ENCODE peak calls at places on chromosome 20, in four cellular contexts. One of them, this sample, is unnamed.

GRCh38 chr20:18087054-18087453 is 29.3 kb upstream of the OVOL2 start:
- DNase-seq in AG04450: no peak
- DNase-seq in AG09309: no peak
- DNase-seq in GM20000: no peak
- DNase-seq in this sample: no peak

GRCh38 chr20:438581-439469 is 23.5 kb downstream of the TBC1D20 start:
- DNase-seq in AG04450: no peak
- DNase-seq in AG09309: no peak
- DNase-seq in GM20000: no peak
- DNase-seq in this sample: no peak

GRCh38 chr20:1182136-1182535 is 2.6 kb downstream of the TMEM74B start:
- DNase-seq in AG04450: no peak
- DNase-seq in AG09309: no peak
- DNase-seq in GM20000: no peak
- DNase-seq in this sample: no peak

GRCh38 chr20:32961956-32962517 is 42.2 kb downstream of the SUN5 start:
- DNase-seq in AG04450: no peak
- DNase-seq in AG09309: no peak
- DNase-seq in GM20000: no peak
- DNase-seq in this sample: no peak

GRCh38 chr20:37406010-37406998 is 60.4 kb downstream of the SRC start:
- DNase-seq in AG04450: no peak
- DNase-seq in AG09309: no peak
- DNase-seq in GM20000: peak
- DNase-seq in this sample: no peak

GRCh38 chr20:35674921-35675320 is 10.2 kb upstream of the CPNE1 start:
- DNase-seq in AG04450: no peak
- DNase-seq in AG09309: no peak
- DNase-seq in GM20000: no peak
- DNase-seq in this sample: no peak

GRCh38 chr20:21064924-21065323 is 41.2 kb downstream of the LINC00237 start:
- DNase-seq in AG04450: no peak
- DNase-seq in AG09309: no peak
- DNase-seq in GM20000: no peak
- DNase-seq in this sample: no peak

GRCh38 chr20:48631114-48632016 is 196.4 kb downstream of the PREX1 start:
- DNase-seq in AG04450: no peak
- DNase-seq in AG09309: no peak
- DNase-seq in GM20000: no peak
- DNase-seq in this sample: no peak

GRCh38 chr20:7841291-7841966 is 98.8 kb downstream of the HAO1 start:
- DNase-seq in AG04450: peak
- DNase-seq in AG09309: peak
- DNase-seq in GM20000: no peak
- DNase-seq in this sample: peak

GRCh38 chr20:1391640-1392442 is 1.0 kb downstream of the FKBP1A start:
- DNase-seq in AG04450: no peak
- DNase-seq in AG09309: no peak
- DNase-seq in GM20000: no peak
- DNase-seq in this sample: no peak

GRCh38 chr20:21505161-21505809 is 8.6 kb downstream of the NKX2-2 start:
- DNase-seq in AG04450: no peak
- DNase-seq in AG09309: no peak
- DNase-seq in GM20000: peak
- DNase-seq in this sample: no peak

GRCh38 chr20:52193886-52194545 is 2.4 kb upstream of the ZFP64 start:
- DNase-seq in AG04450: no peak
- DNase-seq in AG09309: no peak
- DNase-seq in GM20000: no peak
- DNase-seq in this sample: no peak

GRCh38 chr20:19615629-19616028 is 142.4 kb upstream of the RIN2 start:
- DNase-seq in AG04450: no peak
- DNase-seq in AG09309: no peak
- DNase-seq in GM20000: no peak
- DNase-seq in this sample: no peak

GRCh38 chr20:41245086-41245707 is 72.3 kb downstream of the ZHX3 start:
- DNase-seq in AG04450: no peak
- DNase-seq in AG09309: no peak
- DNase-seq in GM20000: no peak
- DNase-seq in this sample: no peak

GRCh38 chr20:63517376-63518309 is 2.9 kb upstream of the PPDPF start:
- DNase-seq in AG04450: no peak
- DNase-seq in AG09309: no peak
- DNase-seq in GM20000: no peak
- DNase-seq in this sample: no peak

GRCh38 chr20:9919271-9920014 is 80.6 kb upstream of the PAK5 start:
- DNase-seq in AG04450: no peak
- DNase-seq in AG09309: no peak
- DNase-seq in GM20000: peak
- DNase-seq in this sample: no peak

GRCh38 chr20:21503345-21503744 is 10.5 kb downstream of the NKX2-2 start:
- DNase-seq in AG04450: no peak
- DNase-seq in AG09309: peak
- DNase-seq in GM20000: peak
- DNase-seq in this sample: peak

GRCh38 chr20:50729925-50730764 is 1.2 kb upstream of the PARD6B start:
- DNase-seq in AG04450: no peak
- DNase-seq in AG09309: no peak
- DNase-seq in GM20000: no peak
- DNase-seq in this sample: no peak

GRCh38 chr20:37505263-37506165 is 15.5 kb upstream of the NNAT start:
- DNase-seq in AG04450: no peak
- DNase-seq in AG09309: no peak
- DNase-seq in GM20000: no peak
- DNase-seq in this sample: no peak

GRCh38 chr20:61636531-61637116 is 384.6 kb downstream of the CDH4 start:
- DNase-seq in AG04450: no peak
- DNase-seq in AG09309: no peak
- DNase-seq in GM20000: no peak
- DNase-seq in this sample: no peak

GRCh38 chr20:37426978-37427377 is 81.0 kb downstream of the SRC start:
- DNase-seq in AG04450: no peak
- DNase-seq in AG09309: no peak
- DNase-seq in GM20000: no peak
- DNase-seq in this sample: no peak

GRCh38 chr20:50146732-50147662 is 6.5 kb downstream of the PEDS1 start:
- DNase-seq in AG04450: no peak
- DNase-seq in AG09309: no peak
- DNase-seq in GM20000: peak
- DNase-seq in this sample: peak

GRCh38 chr20:54510546-54511129 is 35.2 kb downstream of the DOK5 start:
- DNase-seq in AG04450: no peak
- DNase-seq in AG09309: no peak
- DNase-seq in GM20000: no peak
- DNase-seq in this sample: no peak

GRCh38 chr20:12970372-12970821 is 38.4 kb upstream of the SPTLC3 start:
- DNase-seq in AG04450: peak
- DNase-seq in AG09309: peak
- DNase-seq in GM20000: peak
- DNase-seq in this sample: no peak

GRCh38 chr20:17543531-17543961 is 12.4 kb upstream of the BFSP1 start:
- DNase-seq in AG04450: no peak
- DNase-seq in AG09309: no peak
- DNase-seq in GM20000: no peak
- DNase-seq in this sample: no peak

DNA sequence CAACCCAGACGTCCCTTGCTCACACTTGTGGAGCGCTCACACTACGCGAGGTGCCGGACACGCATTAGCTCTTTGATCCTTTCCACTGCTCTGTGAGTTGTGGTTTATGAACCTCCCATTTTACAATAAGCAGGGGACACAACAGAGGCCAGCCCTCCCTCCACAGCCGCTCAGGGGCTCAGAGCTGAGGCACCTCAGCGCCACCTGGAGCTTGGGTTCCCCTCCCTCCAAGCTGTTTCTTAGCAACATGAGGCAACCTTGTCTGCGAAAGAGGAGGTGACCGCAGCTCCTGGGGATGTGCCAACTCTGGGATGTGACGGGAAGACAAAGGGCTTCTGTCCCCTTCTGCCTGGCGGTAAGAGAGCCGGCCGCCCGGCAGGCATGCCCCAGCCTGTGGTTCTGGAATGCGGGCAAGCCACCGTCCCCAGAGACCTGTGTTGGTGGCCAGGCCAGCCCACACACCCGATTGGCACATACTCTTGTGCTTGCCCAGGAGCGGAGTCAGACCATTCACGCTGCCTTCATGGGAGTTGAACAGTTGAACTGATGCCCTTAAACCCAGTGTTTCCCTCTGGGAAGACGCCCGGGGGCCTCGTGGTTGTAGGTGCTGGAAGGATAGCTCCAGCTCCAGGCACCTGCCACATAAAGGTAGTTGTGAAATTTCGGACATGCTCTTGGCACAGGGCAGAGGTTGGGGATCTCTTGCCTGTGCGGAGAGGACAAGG is 44.5 kb downstream of the RBM38 start:
- DNase-seq in AG04450: no peak
- DNase-seq in AG09309: no peak
- DNase-seq in GM20000: peak
- DNase-seq in this sample: peak
- TF ChIP-seq CTCF in AG04450: no peak
- TF ChIP-seq CTCF in AG09309: no peak
- TF ChIP-seq CTCF in GM20000: peak
- TF ChIP-seq CTCF in this sample: no peak

DNA sequence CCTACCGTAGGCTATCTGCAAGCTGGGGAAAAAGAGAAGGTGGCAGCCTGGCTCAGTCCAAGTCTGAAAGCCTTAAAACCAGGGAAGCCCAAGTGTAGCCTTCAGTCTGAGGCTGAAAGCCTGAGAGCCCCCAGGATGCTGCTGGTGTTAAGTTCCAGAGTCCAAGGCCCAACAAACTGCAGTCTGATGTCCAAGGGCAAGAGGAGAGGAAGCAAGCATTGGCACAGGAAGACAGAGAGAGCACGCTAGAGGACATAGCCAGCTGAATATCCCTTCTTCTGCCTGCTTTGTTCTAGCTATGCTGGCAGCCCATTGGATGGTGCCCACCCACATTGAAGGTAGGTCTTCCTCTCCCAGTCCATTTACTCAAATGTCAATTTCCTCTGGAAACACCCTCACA is 12.1 kb upstream of the L3MBTL1 start:
- DNase-seq in AG04450: no peak
- DNase-seq in AG09309: no peak
- DNase-seq in GM20000: no peak
- DNase-seq in this sample: no peak
- TF ChIP-seq CTCF in AG04450: no peak
- TF ChIP-seq CTCF in AG09309: no peak
- TF ChIP-seq CTCF in GM20000: no peak
- TF ChIP-seq CTCF in this sample: no peak

GRCh38 chr20:45153756-45154155 is 20.9 kb upstream of the PI3 start:
- DNase-seq in AG04450: no peak
- DNase-seq in AG09309: no peak
- DNase-seq in GM20000: peak
- DNase-seq in this sample: no peak

GRCh38 chr20:45157977-45158376 is 16.7 kb upstream of the PI3 start:
- DNase-seq in AG04450: no peak
- DNase-seq in AG09309: peak
- DNase-seq in GM20000: no peak
- DNase-seq in this sample: peak

GRCh38 chr20:45156728-45157127 is 18.0 kb upstream of the PI3 start:
- DNase-seq in AG04450: no peak
- DNase-seq in AG09309: no peak
- DNase-seq in GM20000: no peak
- DNase-seq in this sample: no peak

GRCh38 chr20:45153147-45153546 is 21.6 kb upstream of the PI3 start:
- DNase-seq in AG04450: no peak
- DNase-seq in AG09309: no peak
- DNase-seq in GM20000: no peak
- DNase-seq in this sample: no peak

DNA sequence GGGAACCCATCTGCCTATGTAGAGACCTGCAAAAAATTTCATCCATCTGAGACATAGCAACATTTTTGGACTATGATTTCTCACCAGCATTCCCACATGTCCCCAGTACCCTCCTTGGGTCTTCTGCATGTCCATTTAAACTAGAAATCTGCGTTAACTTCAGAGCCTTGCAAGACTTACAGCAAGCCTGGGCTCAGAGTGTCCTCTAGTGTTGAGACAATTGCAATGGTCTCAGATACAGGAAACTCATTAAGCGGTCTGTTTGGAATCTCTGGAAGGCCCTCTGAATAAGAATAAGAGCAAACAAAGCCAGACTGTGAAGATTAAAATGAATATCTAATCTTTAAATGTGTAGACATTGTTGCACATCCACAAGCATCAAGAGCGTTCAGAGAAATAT is 20.5 kb upstream of the PI3 start:
- DNase-seq in AG04450: no peak
- DNase-seq in AG09309: no peak
- DNase-seq in GM20000: no peak
- DNase-seq in this sample: no peak
- TF ChIP-seq CTCF in AG04450: peak
- TF ChIP-seq CTCF in AG09309: peak
- TF ChIP-seq CTCF in GM20000: no peak
- TF ChIP-seq CTCF in this sample: no peak

DNA sequence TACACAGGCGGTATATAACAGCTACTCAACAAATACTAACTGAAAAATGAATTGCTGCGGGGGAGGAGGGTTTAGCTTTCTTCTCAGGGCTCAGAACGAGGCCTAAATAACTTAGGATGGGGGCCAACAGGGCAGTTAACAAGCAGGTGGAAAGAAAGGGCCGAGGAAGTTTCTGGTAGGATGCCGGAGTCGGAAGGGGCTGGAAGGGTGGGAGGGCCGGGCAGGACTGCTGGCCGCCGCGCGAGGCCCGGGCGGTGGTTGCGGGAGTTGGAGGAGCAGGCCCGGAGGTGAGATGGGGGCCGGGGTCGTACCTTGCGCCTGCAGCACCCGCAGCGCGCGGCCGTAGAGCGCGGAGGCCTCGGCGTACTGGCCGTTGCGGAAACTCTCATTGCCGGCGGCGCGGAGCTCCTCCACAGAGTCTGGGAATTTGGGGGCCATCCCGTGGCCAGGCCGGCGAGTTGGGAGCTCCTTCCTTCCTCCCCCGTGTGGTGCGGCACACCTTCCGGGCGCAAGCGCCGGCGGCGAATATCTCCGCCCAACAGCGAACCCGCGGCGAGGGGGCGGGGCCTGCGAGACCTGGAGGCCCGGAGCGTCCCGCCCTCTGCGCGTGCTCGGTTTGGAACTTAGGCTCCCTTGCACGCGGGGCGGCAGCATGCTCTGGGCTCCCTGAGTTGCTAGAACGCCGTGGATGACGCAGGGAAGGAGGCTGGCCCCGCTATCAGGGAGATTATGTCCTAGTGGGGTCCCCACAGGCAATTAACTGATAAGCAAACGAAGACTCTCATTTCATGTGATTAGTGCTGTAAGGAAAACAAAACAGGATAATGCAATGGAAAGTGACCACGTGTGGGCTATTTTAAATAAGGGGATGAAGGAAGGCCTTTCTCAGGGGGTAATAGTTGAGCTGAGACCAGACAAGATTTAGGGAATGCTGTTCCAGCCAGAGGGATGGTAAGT is at the start of gene TOMM34:
- DNase-seq in AG04450: peak
- DNase-seq in AG09309: peak
- DNase-seq in GM20000: peak
- DNase-seq in this sample: peak
- TF ChIP-seq CTCF in AG04450: no peak
- TF ChIP-seq CTCF in AG09309: no peak
- TF ChIP-seq CTCF in GM20000: no peak
- TF ChIP-seq CTCF in this sample: no peak

GRCh38 chr20:4449977-4450715 is 271.6 kb upstream of the PRND start:
- DNase-seq in AG04450: no peak
- DNase-seq in AG09309: no peak
- DNase-seq in GM20000: no peak
- DNase-seq in this sample: no peak
- TF ChIP-seq CTCF in AG04450: peak
- TF ChIP-seq CTCF in AG09309: peak
- TF ChIP-seq CTCF in GM20000: no peak
- TF ChIP-seq CTCF in this sample: no peak